ENCODE peak calls at places on chromosomes 3 and 15, in five cellular contexts. Q is right cardiac atrium; R is stimulated activated CD4-positive, alpha-beta T cell treated with anti-CD3 and anti-CD28 coated beads, TNF-alpha, amount 100 ng/mL, for 1 hour; E is kidney epithelial cell; P is C1 segment of cervical spinal cord. C is an unnamed sample.

GRCh38 chr3:47410417-47410720 is 29.5 kb downstream of the PTPN23 start:
- DNase-seq in Q (no peak), R (no peak), E (no peak), P (no peak), C (no peak)

GRCh38 chr15:89150762-89151305 is 62.6 kb downstream of the ABHD2 start:
- DNase-seq in Q (no peak), R (no peak), E (no peak), P (no peak), C (no peak)

GRCh38 chr3:63986147-63986546 is 37.1 kb downstream of the PSMD6 start:
- DNase-seq in Q (no peak), R (no peak), E (no peak), P (no peak), C (no peak)

GRCh38 chr15:65579762-65580161 is 31.2 kb downstream of the INTS14 start:
- DNase-seq in Q (no peak), R (no peak), E (no peak), P (no peak), C (no peak)

GRCh38 chr15:47717036-47717611 is at the start of gene SEMA6D:
- DNase-seq in Q (peak; percentile 94), R (no peak), E (peak; percentile 48), P (peak; percentile 61), C (peak; percentile 74)

GRCh38 chr3:126907557-126907956 is 75.4 kb upstream of the PLXNA1 start:
- DNase-seq in Q (no peak), R (no peak), E (no peak), P (no peak), C (peak; percentile 62)

GRCh38 chr3:123733805-123734526 is 149.1 kb upstream of the HACD2 start:
- DNase-seq in Q (no peak), R (no peak), E (peak; percentile 83), P (no peak), C (peak; percentile 97)

GRCh38 chr3:42562047-42562907 is 19.5 kb downstream of the SEC22C start:
- DNase-seq in Q (no peak), R (no peak), E (no peak), P (no peak), C (no peak)

GRCh38 chr3:178117641-178118040 is 418.6 kb upstream of the KCNMB2 start:
- DNase-seq in Q (no peak), R (no peak), E (no peak), P (no peak), C (peak; percentile 26)

GRCh38 chr3:27591811-27592210 is 107.6 kb upstream of the SLC4A7 start:
- DNase-seq in Q (no peak), R (no peak), E (no peak), P (no peak), C (no peak)

GRCh38 chr15:39710681-39711080 is 72.0 kb downstream of the FSIP1 start:
- DNase-seq in Q (no peak), R (no peak), E (no peak), P (no peak), C (peak; percentile 73)

GRCh38 chr3:58249358-58250092 is 11.9 kb downstream of the ABHD6 start:
- DNase-seq in Q (no peak), R (no peak), E (no peak), P (no peak), C (no peak)

GRCh38 chr3:46395210-46395661 is 11.6 kb downstream of the CCR5AS start:
- DNase-seq in Q (no peak), R (no peak), E (no peak), P (no peak), C (no peak)

GRCh38 chr3:158731938-158732855 is at the start of gene RARRES1:
- DNase-seq in Q (peak; percentile 89), R (no peak), E (no peak), P (no peak), C (peak; percentile 64)

GRCh38 chr15:81781316-81781868 is 264.4 kb downstream of the MEX3B start:
- DNase-seq in Q (no peak), R (no peak), E (no peak), P (no peak), C (no peak)

C was measured in EH.